ENCODE peak calls at places on chromosome 20, in ten cellular contexts. One of them, this sample, is unnamed.

GRCh38 chr20:59024111-59024530 is 4.9 kb downstream of the TUBB1 start:
- DNase-seq in HS-5: no peak
- DNase-seq in OCI-M1: no peak
- DNase-seq in glomerular endothelial cell: no peak
- DNase-seq in activated CD8-positive, alpha-beta memory T cell treated with anti-CD3 and anti-CD28 coated beads for 1 hour: no peak
- DNase-seq in CD8-positive, alpha-beta T cell: no peak
- DNase-seq in CD4-positive, alpha-beta memory T cell: peak; percentile 19
- DNase-seq in AG09319: no peak
- DNase-seq in activated CD4-positive, alpha-beta T cell treated with anti-CD3 and anti-CD28 coated beads, Interleukin-2, amount 10 ng/mL, durations not matched to agents 7 days and 5 days: no peak
- DNase-seq in stimulated activated CD4-positive, alpha-beta T cell treated with anti-CD3 and anti-CD28 coated beads, Interleukin-12 subunit alpha, Interleukin-12 subunit beta, amount 100 ng/mL, for 48 hours: no peak
- DNase-seq in this sample: no peak

GRCh38 chr20:38953630-38954340 is 8.4 kb upstream of the DHX35 start:
- DNase-seq in CD8-positive, alpha-beta T cell: no peak
- DNase-seq in activated CD4-positive, alpha-beta T cell treated with anti-CD3 and anti-CD28 coated beads, Interleukin-2, amount 10 ng/mL, durations not matched to agents 7 days and 5 days: no peak
- DNase-seq in stimulated activated CD4-positive, alpha-beta T cell treated with anti-CD3 and anti-CD28 coated beads, Interleukin-12 subunit alpha, Interleukin-12 subunit beta, amount 100 ng/mL, for 48 hours: no peak
- DNase-seq in HS-5: no peak
- DNase-seq in OCI-M1: no peak
- DNase-seq in AG09319: no peak
- DNase-seq in CD4-positive, alpha-beta memory T cell: no peak
- DNase-seq in activated CD8-positive, alpha-beta memory T cell treated with anti-CD3 and anti-CD28 coated beads for 1 hour: no peak
- DNase-seq in glomerular endothelial cell: no peak
- DNase-seq in this sample: no peak

GRCh38 chr20:18224968-18225568 is 63.3 kb upstream of the ZNF133 start:
- DNase-seq in glomerular endothelial cell: peak; percentile 37
- DNase-seq in CD4-positive, alpha-beta memory T cell: no peak
- DNase-seq in AG09319: peak; percentile 10
- DNase-seq in activated CD4-positive, alpha-beta T cell treated with anti-CD3 and anti-CD28 coated beads, Interleukin-2, amount 10 ng/mL, durations not matched to agents 7 days and 5 days: no peak
- DNase-seq in OCI-M1: no peak
- DNase-seq in stimulated activated CD4-positive, alpha-beta T cell treated with anti-CD3 and anti-CD28 coated beads, Interleukin-12 subunit alpha, Interleukin-12 subunit beta, amount 100 ng/mL, for 48 hours: no peak
- DNase-seq in CD8-positive, alpha-beta T cell: no peak
- DNase-seq in activated CD8-positive, alpha-beta memory T cell treated with anti-CD3 and anti-CD28 coated beads for 1 hour: no peak
- DNase-seq in HS-5: peak; percentile 30
- DNase-seq in this sample: no peak

GRCh38 chr20:12949429-12949980 is 59.3 kb upstream of the SPTLC3 start:
- DNase-seq in activated CD4-positive, alpha-beta T cell treated with anti-CD3 and anti-CD28 coated beads, Interleukin-2, amount 10 ng/mL, durations not matched to agents 7 days and 5 days: no peak
- DNase-seq in CD8-positive, alpha-beta T cell: no peak
- DNase-seq in OCI-M1: no peak
- DNase-seq in HS-5: no peak
- DNase-seq in activated CD8-positive, alpha-beta memory T cell treated with anti-CD3 and anti-CD28 coated beads for 1 hour: no peak
- DNase-seq in AG09319: no peak
- DNase-seq in stimulated activated CD4-positive, alpha-beta T cell treated with anti-CD3 and anti-CD28 coated beads, Interleukin-12 subunit alpha, Interleukin-12 subunit beta, amount 100 ng/mL, for 48 hours: no peak
- DNase-seq in glomerular endothelial cell: no peak
- DNase-seq in CD4-positive, alpha-beta memory T cell: no peak
- DNase-seq in this sample: no peak

GRCh38 chr20:63697868-63698545 is 1.6 kb downstream of the TNFRSF6B start:
- DNase-seq in OCI-M1: no peak
- DNase-seq in glomerular endothelial cell: no peak
- DNase-seq in CD4-positive, alpha-beta memory T cell: no peak
- DNase-seq in HS-5: no peak
- DNase-seq in CD8-positive, alpha-beta T cell: no peak
- DNase-seq in activated CD4-positive, alpha-beta T cell treated with anti-CD3 and anti-CD28 coated beads, Interleukin-2, amount 10 ng/mL, durations not matched to agents 7 days and 5 days: no peak
- DNase-seq in AG09319: no peak
- DNase-seq in activated CD8-positive, alpha-beta memory T cell treated with anti-CD3 and anti-CD28 coated beads for 1 hour: no peak
- DNase-seq in stimulated activated CD4-positive, alpha-beta T cell treated with anti-CD3 and anti-CD28 coated beads, Interleukin-12 subunit alpha, Interleukin-12 subunit beta, amount 100 ng/mL, for 48 hours: no peak
- DNase-seq in this sample: no peak

GRCh38 chr20:34084227-34084923 is 27.7 kb downstream of the EIF2S2 start:
- DNase-seq in AG09319: no peak
- DNase-seq in activated CD4-positive, alpha-beta T cell treated with anti-CD3 and anti-CD28 coated beads, Interleukin-2, amount 10 ng/mL, durations not matched to agents 7 days and 5 days: no peak
- DNase-seq in CD8-positive, alpha-beta T cell: no peak
- DNase-seq in OCI-M1: peak; percentile 38
- DNase-seq in CD4-positive, alpha-beta memory T cell: no peak
- DNase-seq in HS-5: no peak
- DNase-seq in activated CD8-positive, alpha-beta memory T cell treated with anti-CD3 and anti-CD28 coated beads for 1 hour: no peak
- DNase-seq in glomerular endothelial cell: no peak
- DNase-seq in stimulated activated CD4-positive, alpha-beta T cell treated with anti-CD3 and anti-CD28 coated beads, Interleukin-12 subunit alpha, Interleukin-12 subunit beta, amount 100 ng/mL, for 48 hours: no peak
- DNase-seq in this sample: no peak

GRCh38 chr20:4894409-4894808 is 106.9 kb downstream of the SLC23A2 start:
- DNase-seq in activated CD8-positive, alpha-beta memory T cell treated with anti-CD3 and anti-CD28 coated beads for 1 hour: no peak
- DNase-seq in OCI-M1: no peak
- DNase-seq in stimulated activated CD4-positive, alpha-beta T cell treated with anti-CD3 and anti-CD28 coated beads, Interleukin-12 subunit alpha, Interleukin-12 subunit beta, amount 100 ng/mL, for 48 hours: no peak
- DNase-seq in activated CD4-positive, alpha-beta T cell treated with anti-CD3 and anti-CD28 coated beads, Interleukin-2, amount 10 ng/mL, durations not matched to agents 7 days and 5 days: no peak
- DNase-seq in HS-5: no peak
- DNase-seq in CD4-positive, alpha-beta memory T cell: no peak
- DNase-seq in CD8-positive, alpha-beta T cell: no peak
- DNase-seq in AG09319: no peak
- DNase-seq in glomerular endothelial cell: no peak
- DNase-seq in this sample: no peak

GRCh38 chr20:63553251-63553932 is 567 bp upstream of the FNDC11 start:
- DNase-seq in CD8-positive, alpha-beta T cell: peak; percentile 87
- DNase-seq in CD4-positive, alpha-beta memory T cell: peak; percentile 93
- DNase-seq in HS-5: no peak
- DNase-seq in stimulated activated CD4-positive, alpha-beta T cell treated with anti-CD3 and anti-CD28 coated beads, Interleukin-12 subunit alpha, Interleukin-12 subunit beta, amount 100 ng/mL, for 48 hours: peak; percentile 91
- DNase-seq in AG09319: peak; percentile 64
- DNase-seq in glomerular endothelial cell: peak; percentile 36
- DNase-seq in activated CD8-positive, alpha-beta memory T cell treated with anti-CD3 and anti-CD28 coated beads for 1 hour: peak; percentile 83
- DNase-seq in activated CD4-positive, alpha-beta T cell treated with anti-CD3 and anti-CD28 coated beads, Interleukin-2, amount 10 ng/mL, durations not matched to agents 7 days and 5 days: peak; percentile 81
- DNase-seq in OCI-M1: peak; percentile 92
- DNase-seq in this sample: peak; percentile 55

GRCh38 chr20:55415567-55416142 is 589.7 kb downstream of the CBLN4 start:
- DNase-seq in activated CD4-positive, alpha-beta T cell treated with anti-CD3 and anti-CD28 coated beads, Interleukin-2, amount 10 ng/mL, durations not matched to agents 7 days and 5 days: no peak
- DNase-seq in CD4-positive, alpha-beta memory T cell: no peak
- DNase-seq in stimulated activated CD4-positive, alpha-beta T cell treated with anti-CD3 and anti-CD28 coated beads, Interleukin-12 subunit alpha, Interleukin-12 subunit beta, amount 100 ng/mL, for 48 hours: no peak
- DNase-seq in CD8-positive, alpha-beta T cell: no peak
- DNase-seq in activated CD8-positive, alpha-beta memory T cell treated with anti-CD3 and anti-CD28 coated beads for 1 hour: no peak
- DNase-seq in glomerular endothelial cell: no peak
- DNase-seq in OCI-M1: peak; percentile 51
- DNase-seq in HS-5: peak; percentile 32
- DNase-seq in AG09319: no peak
- DNase-seq in this sample: peak; percentile 38

GRCh38 chr20:38139919-38140753 is 24.9 kb downstream of the TGM2 start:
- DNase-seq in activated CD8-positive, alpha-beta memory T cell treated with anti-CD3 and anti-CD28 coated beads for 1 hour: no peak
- DNase-seq in glomerular endothelial cell: no peak
- DNase-seq in HS-5: no peak
- DNase-seq in CD8-positive, alpha-beta T cell: no peak
- DNase-seq in OCI-M1: no peak
- DNase-seq in AG09319: no peak
- DNase-seq in CD4-positive, alpha-beta memory T cell: no peak
- DNase-seq in stimulated activated CD4-positive, alpha-beta T cell treated with anti-CD3 and anti-CD28 coated beads, Interleukin-12 subunit alpha, Interleukin-12 subunit beta, amount 100 ng/mL, for 48 hours: no peak
- DNase-seq in activated CD4-positive, alpha-beta T cell treated with anti-CD3 and anti-CD28 coated beads, Interleukin-2, amount 10 ng/mL, durations not matched to agents 7 days and 5 days: no peak
- DNase-seq in this sample: peak; percentile 56

GRCh38 chr20:62303327-62304226 is 780 bp downstream of the ADRM1 start:
- DNase-seq in CD4-positive, alpha-beta memory T cell: no peak
- DNase-seq in glomerular endothelial cell: no peak
- DNase-seq in stimulated activated CD4-positive, alpha-beta T cell treated with anti-CD3 and anti-CD28 coated beads, Interleukin-12 subunit alpha, Interleukin-12 subunit beta, amount 100 ng/mL, for 48 hours: no peak
- DNase-seq in HS-5: no peak
- DNase-seq in activated CD4-positive, alpha-beta T cell treated with anti-CD3 and anti-CD28 coated beads, Interleukin-2, amount 10 ng/mL, durations not matched to agents 7 days and 5 days: peak; percentile 15
- DNase-seq in AG09319: no peak
- DNase-seq in CD8-positive, alpha-beta T cell: no peak
- DNase-seq in OCI-M1: peak; percentile 31
- DNase-seq in activated CD8-positive, alpha-beta memory T cell treated with anti-CD3 and anti-CD28 coated beads for 1 hour: no peak
- DNase-seq in this sample: peak; percentile 60

GRCh38 chr20:62768234-62768814 is 27.9 kb upstream of the MRGBP start:
- DNase-seq in CD4-positive, alpha-beta memory T cell: no peak
- DNase-seq in HS-5: no peak
- DNase-seq in OCI-M1: no peak
- DNase-seq in AG09319: no peak
- DNase-seq in CD8-positive, alpha-beta T cell: no peak
- DNase-seq in activated CD8-positive, alpha-beta memory T cell treated with anti-CD3 and anti-CD28 coated beads for 1 hour: no peak
- DNase-seq in glomerular endothelial cell: no peak
- DNase-seq in activated CD4-positive, alpha-beta T cell treated with anti-CD3 and anti-CD28 coated beads, Interleukin-2, amount 10 ng/mL, durations not matched to agents 7 days and 5 days: no peak
- DNase-seq in stimulated activated CD4-positive, alpha-beta T cell treated with anti-CD3 and anti-CD28 coated beads, Interleukin-12 subunit alpha, Interleukin-12 subunit beta, amount 100 ng/mL, for 48 hours: no peak
- DNase-seq in this sample: no peak

GRCh38 chr20:49445176-49445575 is 37.3 kb downstream of the KCNB1 start:
- DNase-seq in stimulated activated CD4-positive, alpha-beta T cell treated with anti-CD3 and anti-CD28 coated beads, Interleukin-12 subunit alpha, Interleukin-12 subunit beta, amount 100 ng/mL, for 48 hours: no peak
- DNase-seq in activated CD8-positive, alpha-beta memory T cell treated with anti-CD3 and anti-CD28 coated beads for 1 hour: no peak
- DNase-seq in CD4-positive, alpha-beta memory T cell: no peak
- DNase-seq in AG09319: no peak
- DNase-seq in HS-5: no peak
- DNase-seq in activated CD4-positive, alpha-beta T cell treated with anti-CD3 and anti-CD28 coated beads, Interleukin-2, amount 10 ng/mL, durations not matched to agents 7 days and 5 days: no peak
- DNase-seq in CD8-positive, alpha-beta T cell: no peak
- DNase-seq in OCI-M1: no peak
- DNase-seq in glomerular endothelial cell: no peak
- DNase-seq in this sample: no peak

GRCh38 chr20:25508083-25508770 is 77.1 kb downstream of the NINL start:
- DNase-seq in activated CD8-positive, alpha-beta memory T cell treated with anti-CD3 and anti-CD28 coated beads for 1 hour: no peak
- DNase-seq in stimulated activated CD4-positive, alpha-beta T cell treated with anti-CD3 and anti-CD28 coated beads, Interleukin-12 subunit alpha, Interleukin-12 subunit beta, amount 100 ng/mL, for 48 hours: no peak
- DNase-seq in activated CD4-positive, alpha-beta T cell treated with anti-CD3 and anti-CD28 coated beads, Interleukin-2, amount 10 ng/mL, durations not matched to agents 7 days and 5 days: no peak
- DNase-seq in glomerular endothelial cell: peak; percentile 27
- DNase-seq in HS-5: no peak
- DNase-seq in AG09319: no peak
- DNase-seq in CD8-positive, alpha-beta T cell: no peak
- DNase-seq in CD4-positive, alpha-beta memory T cell: no peak
- DNase-seq in OCI-M1: no peak
- DNase-seq in this sample: no peak